ENCODE peak calls at places on chromosomes 2 and 18, in five cellular contexts. U, O, J, G and W are unnamed samples.

GRCh38 chr2:62589691-62590356 is 83.8 kb upstream of the TMEM17 start:
- DNase-seq in G (no peak), U (peak), O (no peak), J (no peak), W (no peak)

GRCh38 chr18:56637897-56638231 is 528 bp downstream of the TXNL1 start:
- DNase-seq in G (no peak), U (no peak), J (no peak), O (no peak), W (no peak)

GRCh38 chr2:239184179-239184578 is 216.6 kb downstream of the HDAC4 start:
- DNase-seq in O (no peak), U (no peak), G (no peak), J (no peak), W (no peak)

GRCh38 chr2:136638193-136638592 is 127.2 kb upstream of the THSD7B start:
- DNase-seq in U (no peak), G (no peak), J (no peak), O (no peak), W (no peak)

GRCh38 chr18:24369420-24369819 is 28.2 kb downstream of the OSBPL1A start:
- DNase-seq in G (no peak), J (no peak), O (no peak), U (no peak), W (no peak)

GRCh38 chr2:120278901-120279300 is 26.2 kb downstream of the RALB start:
- DNase-seq in G (no peak), J (no peak), U (no peak), O (no peak), W (no peak)

GRCh38 chr2:61670591-61671503 is 132.7 kb upstream of the XPO1 start:
- DNase-seq in G (peak), J (no peak), U (no peak), O (no peak), W (no peak)

GRCh38 chr2:65267008-65267407 is 39.4 kb downstream of the ACTR2 start:
- DNase-seq in O (no peak), G (no peak), J (no peak), U (no peak), W (no peak)

GRCh38 chr18:35585608-35586007 is 4.1 kb downstream of the GALNT1 start:
- DNase-seq in G (no peak), J (no peak), O (no peak), U (no peak), W (no peak)

GRCh38 chr2:20590704-20591515 is 60.0 kb downstream of the HS1BP3 start:
- DNase-seq in G (no peak), U (no peak), J (no peak), O (no peak), W (no peak)

GRCh38 chr2:11980809-11981208 is 234.4 kb downstream of the LPIN1 start:
- DNase-seq in O (no peak), G (no peak), U (no peak), J (no peak), W (no peak)

GRCh38 chr2:238459081-238459629 is 32.4 kb downstream of the ASB1 start:
- DNase-seq in G (no peak), U (no peak), J (no peak), O (no peak), W (no peak)

GRCh38 chr2:28199995-28200394 is 192.7 kb upstream of the FOSL2 start:
- DNase-seq in O (no peak), J (no peak), G (no peak), U (no peak), W (no peak)

GRCh38 chr2:109208071-109208950 is 79.3 kb downstream of the SH3RF3 start:
- DNase-seq in G (no peak), O (no peak), U (no peak), J (no peak), W (no peak)

GRCh38 chr18:12236141-12236540 is 18.0 kb upstream of the CIDEA start:
- DNase-seq in G (no peak), O (no peak), U (no peak), J (no peak), W (no peak)

GRCh38 chr18:12234451-12235190 is 19.5 kb upstream of the CIDEA start:
- DNase-seq in G (no peak), J (no peak), O (no peak), U (no peak), W (no peak)

GRCh38 chr18:12231986-12232385 is 22.2 kb upstream of the CIDEA start:
- DNase-seq in G (no peak), U (no peak), O (no peak), J (no peak), W (no peak)

GRCh38 chr18:12231040-12231882 is 22.9 kb upstream of the CIDEA start:
- DNase-seq in U (no peak), J (no peak), G (no peak), O (no peak), W (no peak)

DNA sequence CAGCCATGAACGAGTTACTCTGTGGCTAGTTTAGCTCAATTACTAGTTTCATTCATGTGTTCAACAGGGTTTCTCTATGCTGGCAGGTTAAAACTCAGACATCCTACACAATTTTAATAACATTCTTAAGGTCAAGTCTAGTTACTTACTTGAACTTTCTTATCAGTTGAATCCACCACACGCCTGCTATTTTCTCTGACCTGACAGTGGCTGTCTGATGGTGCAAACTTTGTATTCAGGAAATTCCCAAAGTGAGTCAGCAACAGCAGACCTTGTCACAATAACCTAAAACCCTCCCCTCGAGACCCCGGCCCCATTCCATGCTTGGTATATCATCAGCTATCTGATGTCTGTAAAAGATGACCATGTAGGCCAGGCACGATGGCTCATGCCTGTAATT is 20.8 kb upstream of the CIDEA start:
- DNase-seq in O (no peak), U (no peak), J (no peak), G (no peak), W (no peak)
- TF ChIP-seq SUZ12 in O (no peak), U (no peak), J (no peak), G (no peak), W (no peak)

DNA sequence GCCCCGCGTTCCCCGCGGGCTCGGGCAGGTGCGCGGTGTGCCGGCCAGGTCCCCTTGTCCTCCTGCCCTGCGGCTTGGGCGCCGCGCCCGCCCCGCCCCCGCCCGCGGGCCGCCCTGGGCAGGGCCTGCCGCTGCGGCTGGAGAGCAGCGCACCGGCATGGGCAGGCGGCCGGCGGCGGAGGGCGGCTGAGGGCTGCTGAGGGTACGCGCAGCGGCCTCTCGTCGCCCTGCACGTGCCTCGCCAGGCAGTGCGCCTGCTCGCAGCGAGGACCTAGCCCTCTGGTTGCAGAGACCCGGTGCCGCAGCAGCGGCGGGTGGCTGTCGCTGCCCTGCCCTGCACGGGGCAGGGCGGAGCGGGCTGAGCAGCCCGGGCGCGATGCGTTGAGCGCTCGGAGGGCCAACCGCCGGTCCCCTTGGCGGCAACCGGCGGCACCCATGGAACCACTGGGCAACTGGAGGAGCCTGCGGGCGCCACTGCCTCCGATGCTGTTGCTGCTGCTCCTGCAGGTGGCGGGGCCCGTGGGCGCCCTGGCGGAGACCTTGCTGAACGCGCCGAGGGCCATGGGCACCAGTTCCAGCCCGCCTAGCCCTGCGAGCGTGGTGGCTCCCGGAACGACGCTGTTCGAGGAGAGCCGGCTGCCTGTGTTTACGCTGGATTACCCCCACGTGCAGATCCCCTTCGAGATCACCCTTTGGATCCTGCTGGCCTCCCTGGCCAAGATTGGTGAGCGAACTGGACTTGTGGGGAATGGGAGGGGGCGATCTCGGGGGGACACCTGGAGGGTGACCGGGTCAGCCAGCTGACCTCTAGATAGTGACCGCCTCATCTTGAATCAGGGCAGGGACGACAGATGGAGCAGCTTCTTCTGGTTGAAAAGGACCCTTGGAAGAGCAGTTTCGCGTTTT is at the start of gene SLC9A2:
- DNase-seq in G (no peak), J (no peak), U (no peak), O (no peak), W (peak)
- TF ChIP-seq SUZ12 in G (no peak), J (no peak), U (no peak), O (peak), W (no peak)

GRCh38 chr2:60331106-60331809 is 222.2 kb downstream of the BCL11A start:
- DNase-seq in J (no peak), O (no peak), U (no peak), G (no peak), W (no peak)
- TF ChIP-seq SUZ12 in J (no peak), O (no peak), U (no peak), G (no peak), W (no peak)

DNA sequence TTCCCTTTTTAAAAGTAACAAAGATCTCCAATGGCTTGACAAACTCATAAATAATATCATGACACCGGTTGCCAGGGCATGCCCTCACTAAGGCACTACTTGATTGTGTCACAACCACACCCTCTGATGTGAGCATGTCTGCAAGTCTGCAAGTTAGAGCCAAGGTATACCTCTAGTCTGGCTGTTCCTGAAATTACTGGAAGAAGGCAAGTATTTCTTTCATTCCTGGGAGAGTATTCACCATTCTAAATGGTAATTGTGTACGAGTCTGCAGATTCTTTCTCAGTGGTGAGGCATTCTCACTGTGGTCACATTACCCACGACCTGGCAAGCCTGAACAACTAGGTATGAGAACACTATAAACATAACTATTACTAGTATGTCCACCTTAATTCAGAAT is 25.7 kb upstream of the RNU4ATAC start:
- DNase-seq in U (no peak), O (no peak), J (no peak), G (no peak), W (no peak)
- TF ChIP-seq SUZ12 in U (no peak), O (no peak), J (no peak), G (no peak), W (no peak)

GRCh38 chr2:127183771-127184170 is 36.3 kb downstream of the CYP27C1 start:
- DNase-seq in J (no peak), U (no peak), O (no peak), G (no peak), W (no peak)

GRCh38 chr2:127185720-127186119 is 34.4 kb downstream of the CYP27C1 start:
- DNase-seq in U (no peak), J (no peak), O (no peak), G (no peak), W (no peak)

GRCh38 chr2:127187081-127187775 is 32.9 kb downstream of the CYP27C1 start:
- DNase-seq in O (no peak), U (no peak), G (no peak), J (no peak), W (no peak)

GRCh38 chr2:127182626-127183458 is 37.3 kb downstream of the CYP27C1 start:
- DNase-seq in G (no peak), U (no peak), O (no peak), J (no peak), W (no peak)

DNA sequence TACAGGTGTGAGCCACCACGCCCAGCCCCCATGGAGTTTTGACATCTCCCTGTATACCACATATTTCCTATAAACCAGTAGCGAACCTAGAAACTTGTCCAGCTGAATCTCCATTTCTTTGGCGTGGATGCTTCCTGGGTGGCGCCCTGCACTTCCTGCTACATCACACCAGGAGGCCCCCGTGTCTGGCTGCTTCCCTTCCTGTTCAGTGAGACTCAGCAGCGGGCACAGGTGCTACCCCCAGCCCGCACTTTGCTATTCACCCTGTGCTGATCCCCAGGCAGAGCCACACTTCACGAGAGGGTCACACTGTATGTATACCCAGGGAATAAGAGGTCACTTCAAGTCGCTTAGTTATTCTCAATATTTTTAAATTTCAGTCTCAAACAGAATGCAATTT is 35.0 kb downstream of the CYP27C1 start:
- DNase-seq in G (no peak), J (no peak), U (no peak), O (no peak), W (no peak)
- TF ChIP-seq SUZ12 in G (no peak), J (no peak), U (no peak), O (no peak), W (no peak)

GRCh38 chr2:227293531-227293930 is 31.5 kb upstream of the MFF start:
- DNase-seq in G (no peak), U (no peak), O (no peak), J (no peak), W (no peak)
- TF ChIP-seq SUZ12 in G (no peak), U (no peak), O (no peak), J (no peak), W (no peak)